ENCODE peak calls at places on chromosomes 12 and 14, in ten cellular contexts. L is AG04450; F is stimulated activated naive CD8-positive, alpha-beta T cell treated with anti-CD3 and anti-CD28 coated beads, Interleukin-15, Interleukin-2, amounts not matched to agents 100 U/mL and 50 U/mL, for 24 hours; W is EL; G is amniotic stem cell; E is foreskin fibroblast; Q is D341Med; P is substantia nigra; Y is AML-193; X is stimulated activated CD8-positive, alpha-beta memory T cell treated with anti-CD3 and anti-CD28 coated beads, Interleukin-12 subunit alpha, Interleukin-12 subunit beta, amount 100 ng/mL, for 4 hours. S is an unnamed sample.

GRCh38 chr12:45745861-45746277 is 16.4 kb downstream of the ARID2 start:
- DNase-seq in F (no peak), E (peak; percentile 25), Y (peak; percentile 65), L (no peak), G (no peak), W (peak; percentile 11), P (no peak), X (no peak), Q (peak; percentile 29), S (no peak)

GRCh38 chr12:104054681-104055346 is 4.8 kb upstream of the GLT8D2 start:
- DNase-seq in W (no peak), X (no peak), E (no peak), Q (no peak), G (no peak), L (no peak), P (no peak), Y (no peak), F (no peak), S (no peak)

GRCh38 chr12:25364529-25365339 is 114.0 kb upstream of the KRAS start:
- DNase-seq in Y (no peak), L (no peak), G (no peak), X (no peak), P (no peak), W (no peak), F (peak; percentile 55), Q (no peak), E (no peak), S (no peak)

GRCh38 chr14:60482743-60483142 is 3.1 kb downstream of the C14orf39 start:
- DNase-seq in F (no peak), G (no peak), W (no peak), X (no peak), Y (no peak), E (peak; percentile 6), Q (no peak), P (no peak), L (no peak), S (peak; percentile 3)

GRCh38 chr14:99415496-99416281 is 65.0 kb downstream of the SETD3 start:
- DNase-seq in W (peak; percentile 81), L (peak; percentile 48), Y (peak; percentile 68), F (peak; percentile 55), P (no peak), G (peak; percentile 64), E (peak; percentile 87), X (peak; percentile 20), Q (peak; percentile 71), S (peak; percentile 21)

GRCh38 chr14:21924479-21924878 is 250.9 kb upstream of the OR4E1 start:
- DNase-seq in P (no peak), W (no peak), L (no peak), F (peak; percentile 53), X (peak; percentile 25), Y (no peak), G (no peak), Q (no peak), E (no peak), S (no peak)

GRCh38 chr14:101191086-101191881 is 287.8 kb upstream of the RTL1 start:
- DNase-seq in G (no peak), L (no peak), Q (no peak), W (no peak), F (no peak), X (no peak), E (no peak), P (no peak), Y (no peak), S (no peak)

GRCh38 chr12:55721601-55722213 is 1.5 kb downstream of the RDH5 start:
- DNase-seq in F (no peak), W (no peak), P (no peak), E (peak; percentile 37), G (no peak), X (no peak), Y (no peak), L (no peak), Q (no peak), S (no peak)

GRCh38 chr12:131290255-131290959 is 336.7 kb downstream of the ADGRD1 start:
- DNase-seq in W (no peak), P (no peak), L (no peak), Y (no peak), F (no peak), G (no peak), X (no peak), E (no peak), Q (no peak), S (no peak)

GRCh38 chr12:66065146-66065545 is 65.4 kb downstream of the LLPH start:
- DNase-seq in X (no peak), F (no peak), Q (no peak), G (no peak), Y (no peak), E (peak; percentile 63), P (no peak), L (no peak), W (peak; percentile 46), S (no peak)

GRCh38 chr14:88154321-88154720 is 149.4 kb downstream of the GPR65 start:
- DNase-seq in L (no peak), Y (no peak), Q (no peak), F (no peak), X (no peak), G (no peak), P (no peak), W (no peak), E (no peak), S (no peak)

GRCh38 chr14:24172871-24173281 is 996 bp downstream of the REC8 start:
- DNase-seq in P (no peak), Y (no peak), G (no peak), X (no peak), Q (no peak), E (no peak), L (no peak), W (no peak), F (no peak), S (no peak)

GRCh38 chr12:87827638-87828264 is 201.4 kb downstream of the C12orf50 start:
- DNase-seq in P (no peak), L (peak; percentile 32), X (no peak), W (peak; percentile 68), E (peak; percentile 54), F (no peak), Y (no peak), G (no peak), Q (no peak), S (peak; percentile 88)

GRCh38 chr14:50796391-50796790 is 34.6 kb downstream of the NIN start:
- DNase-seq in G (no peak), L (no peak), Y (no peak), F (no peak), W (no peak), E (peak; percentile 37), X (no peak), Q (no peak), P (no peak), S (no peak)

GRCh38 chr14:96986701-96987474 is 189.7 kb downstream of the VRK1 start:
- DNase-seq in L (no peak), X (no peak), E (no peak), F (no peak), W (no peak), Q (no peak), Y (no peak), G (no peak), P (no peak), S (no peak)

GRCh38 chr12:2586159-2587035 is 208.4 kb upstream of the FKBP4 start:
- DNase-seq in G (no peak), W (no peak), E (no peak), L (no peak), X (no peak), F (no peak), Q (no peak), Y (no peak), P (no peak), S (no peak)

GRCh38 chr12:98328467-98328866 is 186.9 kb upstream of the TMPO start:
- DNase-seq in Y (no peak), L (no peak), Q (no peak), E (no peak), G (no peak), W (no peak), P (no peak), F (no peak), X (no peak), S (no peak)

GRCh38 chr12:54229624-54230212 is 40.9 kb upstream of the SMUG1 start:
- DNase-seq in X (no peak), W (peak; percentile 98), Q (no peak), L (peak; percentile 92), G (peak; percentile 91), F (no peak), E (peak; percentile 98), P (no peak), Y (no peak), S (peak; percentile 74)

GRCh38 chr12:70853326-70853725 is 67.2 kb downstream of the PTPRR start:
- DNase-seq in E (peak; percentile 97), W (peak; percentile 65), F (no peak), G (no peak), L (peak; percentile 3), X (no peak), Y (peak; percentile 42), P (no peak), Q (no peak), S (no peak)

GRCh38 chr14:96249016-96249415 is 7.0 kb upstream of the BDKRB1 start:
- DNase-seq in E (peak; percentile 95), L (peak; percentile 50), G (peak; percentile 49), Q (no peak), P (no peak), X (no peak), W (peak; percentile 92), Y (peak; percentile 88), F (no peak), S (no peak)

GRCh38 chr12:111285191-111285590 is 83.7 kb downstream of the PHETA1 start:
- DNase-seq in Q (no peak), X (no peak), E (no peak), G (no peak), Y (no peak), W (no peak), F (no peak), L (no peak), P (no peak), S (no peak)

GRCh38 chr14:25122843-25123242 is 72.9 kb upstream of the STXBP6 start:
- DNase-seq in Y (no peak), Q (no peak), G (no peak), F (no peak), L (no peak), W (no peak), E (no peak), X (no peak), P (no peak), S (no peak)

GRCh38 chr12:89863332-89863938 is 154.8 kb upstream of the ATP2B1 start:
- DNase-seq in F (peak; percentile 55), E (no peak), Y (no peak), P (no peak), L (no peak), G (no peak), W (no peak), X (no peak), Q (no peak), S (no peak)

GRCh38 chr12:82120901-82121300 is 237.3 kb downstream of the CCDC59 start:
- DNase-seq in P (no peak), L (no peak), Q (no peak), G (no peak), X (no peak), E (no peak), F (no peak), W (no peak), Y (no peak), S (no peak)

GRCh38 chr12:3772380-3772779 is 19.5 kb upstream of the CRACR2A start:
- DNase-seq in G (no peak), E (peak; percentile 81), F (no peak), X (no peak), Q (no peak), Y (no peak), W (peak; percentile 38), P (no peak), L (no peak), S (no peak)

GRCh38 chr12:13817131-13817530 is 164.3 kb downstream of the GRIN2B start:
- DNase-seq in X (no peak), P (no peak), Y (no peak), W (peak; percentile 2), G (no peak), E (no peak), Q (no peak), L (no peak), F (no peak), S (no peak)

GRCh38 chr14:99931308-99931707 is 133.9 kb upstream of the EVL start:
- DNase-seq in E (no peak), P (no peak), L (no peak), X (no peak), G (no peak), W (no peak), Y (no peak), Q (no peak), F (no peak), S (no peak)

GRCh38 chr14:61887628-61888027 is 125.4 kb downstream of the SNAPC1 start:
- DNase-seq in F (no peak), Q (no peak), E (no peak), G (no peak), P (no peak), L (no peak), X (no peak), Y (no peak), W (no peak), S (no peak)